ENCODE peak calls at places on chromosomes 6 and 20, in six cellular contexts. K is T-cell; R is stimulated activated CD4-positive, alpha-beta T cell treated with anti-CD3 and anti-CD28 coated beads, Interleukin-1b, Interleukin-23, amount 100 ng/mL, for 1 hour; P is AG09319; C is frontal cortex; I is activated naive CD8-positive, alpha-beta T cell treated with anti-CD3 and anti-CD28 coated beads for 36 hours. Z is an unnamed sample.

GRCh38 chr6:75415804-75416203 is 77.8 kb downstream of the FILIP1 start:
- DNase-seq in K (no peak), R (no peak), P (no peak), C (no peak), I (no peak), Z (no peak)

GRCh38 chr20:38452880-38453624 is 17.9 kb upstream of the SNHG17 start:
- DNase-seq in K (no peak), R (no peak), P (no peak), C (no peak), I (no peak), Z (no peak)

GRCh38 chr6:48135352-48136084 is 24.5 kb upstream of the PTCHD4 start:
- DNase-seq in K (no peak), R (no peak), P (no peak), C (no peak), I (no peak), Z (no peak)

GRCh38 chr20:24936526-24937407 is 12.3 kb upstream of the CST7 start:
- DNase-seq in K (no peak), R (no peak), P (no peak), C (no peak), I (no peak), Z (no peak)

GRCh38 chr6:17219098-17219497 is 62.1 kb upstream of the RBM24 start:
- DNase-seq in K (no peak), R (no peak), P (no peak), C (no peak), I (no peak), Z (no peak)

GRCh38 chr6:111263837-111264236 is 176.5 kb downstream of the SLC16A10 start:
- DNase-seq in K (no peak), R (no peak), P (no peak), C (no peak), I (peak), Z (no peak)

GRCh38 chr20:23152308-23152892 is 66.3 kb upstream of the CD93 start:
- DNase-seq in K (no peak), R (no peak), P (peak), C (no peak), I (no peak), Z (no peak)

GRCh38 chr6:156111913-156112312 is 656.3 kb upstream of the NOX3 start:
- DNase-seq in K (no peak), R (no peak), P (no peak), C (no peak), I (no peak), Z (no peak)

GRCh38 chr6:53484409-53485280 is 60.3 kb downstream of the GCLC start:
- DNase-seq in K (peak), R (peak), P (peak), C (peak), I (peak), Z (peak)

GRCh38 chr6:2976571-2977085 is 5.3 kb upstream of the SERPINB6 start:
- DNase-seq in K (no peak), R (no peak), P (no peak), C (no peak), I (no peak), Z (peak)

GRCh38 chr20:35908007-35908406 is 46.3 kb downstream of the SCAND1 start:
- DNase-seq in K (no peak), R (no peak), P (no peak), C (no peak), I (no peak), Z (no peak)

GRCh38 chr6:146875927-146876270 is 277.1 kb downstream of the ADGB start:
- DNase-seq in K (no peak), R (no peak), P (no peak), C (no peak), I (no peak), Z (no peak)

Z was measured in brain pericyte.